ENCODE peak calls at places on chromosome 21, in seven cellular contexts. One of them, this sample, is unnamed.

GRCh38 chr21:35046880-35047229 is 2.2 kb downstream of the RUNX1 start:
- DNase-seq in CD4-positive, CD25-positive, alpha-beta regulatory T cell: peak; percentile 21
- DNase-seq in adipocyte: peak; percentile 77
- DNase-seq in BJ: no peak
- DNase-seq in lower lobe of right lung: no peak
- DNase-seq in foreskin fibroblast: no peak
- DNase-seq in left lung: peak; percentile 64
- DNase-seq in this sample: peak; percentile 72

GRCh38 chr21:45466330-45467220 is 61.6 kb downstream of the COL18A1 start:
- DNase-seq in left lung: peak; percentile 59
- DNase-seq in foreskin fibroblast: no peak
- DNase-seq in adipocyte: no peak
- DNase-seq in CD4-positive, CD25-positive, alpha-beta regulatory T cell: no peak
- DNase-seq in BJ: no peak
- DNase-seq in lower lobe of right lung: no peak
- DNase-seq in this sample: no peak

GRCh38 chr21:46188226-46189212 is 4.3 kb upstream of the SPATC1L start:
- DNase-seq in left lung: no peak
- DNase-seq in lower lobe of right lung: no peak
- DNase-seq in CD4-positive, CD25-positive, alpha-beta regulatory T cell: no peak
- DNase-seq in BJ: no peak
- DNase-seq in adipocyte: peak; percentile 84
- DNase-seq in foreskin fibroblast: peak; percentile 80
- DNase-seq in this sample: peak; percentile 62

GRCh38 chr21:15625363-15625762 is 104.4 kb upstream of the USP25 start:
- DNase-seq in lower lobe of right lung: no peak
- DNase-seq in foreskin fibroblast: no peak
- DNase-seq in adipocyte: no peak
- DNase-seq in left lung: no peak
- DNase-seq in CD4-positive, CD25-positive, alpha-beta regulatory T cell: no peak
- DNase-seq in BJ: no peak
- DNase-seq in this sample: peak; percentile 22

GRCh38 chr21:42851812-42852665 is 27.3 kb downstream of the WDR4 start:
- DNase-seq in BJ: no peak
- DNase-seq in CD4-positive, CD25-positive, alpha-beta regulatory T cell: no peak
- DNase-seq in foreskin fibroblast: no peak
- DNase-seq in lower lobe of right lung: no peak
- DNase-seq in adipocyte: no peak
- DNase-seq in left lung: peak; percentile 56
- DNase-seq in this sample: no peak

GRCh38 chr21:39319251-39319756 is 5.9 kb upstream of the BRWD1 start:
- DNase-seq in left lung: no peak
- DNase-seq in BJ: no peak
- DNase-seq in lower lobe of right lung: no peak
- DNase-seq in adipocyte: peak; percentile 19
- DNase-seq in CD4-positive, CD25-positive, alpha-beta regulatory T cell: no peak
- DNase-seq in foreskin fibroblast: peak; percentile 66
- DNase-seq in this sample: no peak

GRCh38 chr21:32253215-32253641 is 25.6 kb downstream of the MIS18A start:
- DNase-seq in lower lobe of right lung: no peak
- DNase-seq in foreskin fibroblast: no peak
- DNase-seq in CD4-positive, CD25-positive, alpha-beta regulatory T cell: no peak
- DNase-seq in left lung: no peak
- DNase-seq in BJ: no peak
- DNase-seq in adipocyte: no peak
- DNase-seq in this sample: peak; percentile 4

GRCh38 chr21:26759731-26760130 is 85.5 kb downstream of the ADAMTS1 start:
- DNase-seq in CD4-positive, CD25-positive, alpha-beta regulatory T cell: no peak
- DNase-seq in adipocyte: no peak
- DNase-seq in left lung: no peak
- DNase-seq in lower lobe of right lung: no peak
- DNase-seq in foreskin fibroblast: no peak
- DNase-seq in BJ: no peak
- DNase-seq in this sample: no peak

GRCh38 chr21:43318841-43319781 is 107.8 kb downstream of the SIK1 start:
- DNase-seq in left lung: peak; percentile 52
- DNase-seq in adipocyte: peak; percentile 68
- DNase-seq in foreskin fibroblast: peak; percentile 79
- DNase-seq in lower lobe of right lung: no peak
- DNase-seq in BJ: no peak
- DNase-seq in CD4-positive, CD25-positive, alpha-beta regulatory T cell: no peak
- DNase-seq in this sample: peak; percentile 26

GRCh38 chr21:15669247-15669646 is 60.5 kb upstream of the USP25 start:
- DNase-seq in adipocyte: peak; percentile 71
- DNase-seq in BJ: no peak
- DNase-seq in lower lobe of right lung: no peak
- DNase-seq in CD4-positive, CD25-positive, alpha-beta regulatory T cell: no peak
- DNase-seq in left lung: no peak
- DNase-seq in foreskin fibroblast: peak; percentile 65
- DNase-seq in this sample: peak; percentile 75

GRCh38 chr21:41678016-41678935 is 88.6 kb downstream of the RIPK4 start:
- DNase-seq in CD4-positive, CD25-positive, alpha-beta regulatory T cell: no peak
- DNase-seq in BJ: no peak
- DNase-seq in foreskin fibroblast: no peak
- DNase-seq in lower lobe of right lung: peak; percentile 67
- DNase-seq in left lung: no peak
- DNase-seq in adipocyte: no peak
- DNase-seq in this sample: no peak
- H3K4me3 ChIP-seq in CD4-positive, CD25-positive, alpha-beta regulatory T cell: no peak overlapping the region
- H3K4me3 ChIP-seq in BJ: no peak overlapping the region
- H3K4me3 ChIP-seq in foreskin fibroblast: no peak overlapping the region
- H3K4me3 ChIP-seq in lower lobe of right lung: peak overlapping the region; percentile 21
- H3K4me3 ChIP-seq in left lung: peak overlapping the region; percentile 5
- H3K4me3 ChIP-seq in adipocyte: no peak overlapping the region
- H3K4me3 ChIP-seq in this sample: no peak overlapping the region

GRCh38 chr21:37074546-37074945 is 1.5 kb downstream of the TTC3 start:
- DNase-seq in left lung: no peak
- DNase-seq in BJ: no peak
- DNase-seq in lower lobe of right lung: no peak
- DNase-seq in foreskin fibroblast: no peak
- DNase-seq in CD4-positive, CD25-positive, alpha-beta regulatory T cell: no peak
- DNase-seq in adipocyte: peak; percentile 56
- DNase-seq in this sample: no peak

GRCh38 chr21:37079211-37079824 is 6.3 kb downstream of the TTC3 start:
- DNase-seq in BJ: no peak
- DNase-seq in foreskin fibroblast: no peak
- DNase-seq in left lung: no peak
- DNase-seq in adipocyte: no peak
- DNase-seq in lower lobe of right lung: no peak
- DNase-seq in CD4-positive, CD25-positive, alpha-beta regulatory T cell: peak; percentile 19
- DNase-seq in this sample: no peak

GRCh38 chr21:37076087-37076486 is 3.0 kb downstream of the TTC3 start:
- DNase-seq in adipocyte: no peak
- DNase-seq in lower lobe of right lung: no peak
- DNase-seq in CD4-positive, CD25-positive, alpha-beta regulatory T cell: no peak
- DNase-seq in left lung: no peak
- DNase-seq in foreskin fibroblast: no peak
- DNase-seq in BJ: no peak
- DNase-seq in this sample: no peak

GRCh38 chr21:37075214-37075770 is 2.2 kb downstream of the TTC3 start:
- DNase-seq in foreskin fibroblast: no peak
- DNase-seq in left lung: no peak
- DNase-seq in adipocyte: no peak
- DNase-seq in lower lobe of right lung: no peak
- DNase-seq in BJ: no peak
- DNase-seq in CD4-positive, CD25-positive, alpha-beta regulatory T cell: no peak
- DNase-seq in this sample: no peak

GRCh38 chr21:37077403-37077802 is 4.3 kb downstream of the TTC3 start:
- DNase-seq in lower lobe of right lung: no peak
- DNase-seq in foreskin fibroblast: no peak
- DNase-seq in BJ: no peak
- DNase-seq in adipocyte: no peak
- DNase-seq in left lung: no peak
- DNase-seq in CD4-positive, CD25-positive, alpha-beta regulatory T cell: no peak
- DNase-seq in this sample: no peak
- H3K4me3 ChIP-seq in lower lobe of right lung: no peak overlapping the region
- H3K4me3 ChIP-seq in foreskin fibroblast: no peak overlapping the region
- H3K4me3 ChIP-seq in BJ: no peak overlapping the region
- H3K4me3 ChIP-seq in adipocyte: no peak overlapping the region
- H3K4me3 ChIP-seq in left lung: no peak overlapping the region
- H3K4me3 ChIP-seq in CD4-positive, CD25-positive, alpha-beta regulatory T cell: no peak overlapping the region
- H3K4me3 ChIP-seq in this sample: no peak overlapping the region

GRCh38 chr21:9774347-9774746 is 747.0 kb upstream of the TPTE start:
- DNase-seq in CD4-positive, CD25-positive, alpha-beta regulatory T cell: no peak
- DNase-seq in adipocyte: no peak
- DNase-seq in lower lobe of right lung: no peak
- DNase-seq in BJ: no peak
- DNase-seq in foreskin fibroblast: no peak
- DNase-seq in left lung: no peak
- DNase-seq in this sample: no peak
- H3K4me3 ChIP-seq in CD4-positive, CD25-positive, alpha-beta regulatory T cell: no peak overlapping the region
- H3K4me3 ChIP-seq in adipocyte: no peak overlapping the region
- H3K4me3 ChIP-seq in lower lobe of right lung: no peak overlapping the region
- H3K4me3 ChIP-seq in BJ: no peak overlapping the region
- H3K4me3 ChIP-seq in foreskin fibroblast: no peak overlapping the region
- H3K4me3 ChIP-seq in left lung: no peak overlapping the region
- H3K4me3 ChIP-seq in this sample: no peak overlapping the region

DNA sequence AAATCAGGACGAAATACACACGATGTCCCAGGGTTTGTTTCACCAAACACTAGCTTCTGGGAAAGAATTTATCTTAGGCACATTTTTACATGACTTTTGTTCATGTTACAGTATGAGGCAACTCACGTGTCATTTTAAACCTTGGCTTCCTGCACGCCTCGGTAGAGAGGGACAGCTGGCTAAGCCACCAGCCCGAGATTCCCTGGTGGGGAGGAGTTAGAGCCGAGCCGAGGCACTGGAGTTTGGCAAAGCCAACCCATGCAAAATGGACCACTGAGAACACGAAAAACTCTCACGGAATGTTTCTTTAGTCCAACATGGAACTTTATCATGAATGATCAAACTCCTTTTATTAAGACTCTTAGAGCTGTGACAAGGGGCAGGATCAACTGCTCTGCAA is 240.0 kb downstream of the DYRK1A start:
- DNase-seq in CD4-positive, CD25-positive, alpha-beta regulatory T cell: no peak
- DNase-seq in BJ: no peak
- DNase-seq in foreskin fibroblast: no peak
- DNase-seq in lower lobe of right lung: no peak
- DNase-seq in left lung: no peak
- DNase-seq in adipocyte: no peak
- DNase-seq in this sample: no peak
- H3K4me3 ChIP-seq in CD4-positive, CD25-positive, alpha-beta regulatory T cell: no peak overlapping the region
- H3K4me3 ChIP-seq in BJ: no peak overlapping the region
- H3K4me3 ChIP-seq in foreskin fibroblast: no peak overlapping the region
- H3K4me3 ChIP-seq in lower lobe of right lung: no peak overlapping the region
- H3K4me3 ChIP-seq in left lung: no peak overlapping the region
- H3K4me3 ChIP-seq in adipocyte: no peak overlapping the region
- H3K4me3 ChIP-seq in this sample: no peak overlapping the region